ENCODE peak calls at places on chromosome 5, in eight cellular contexts. Z is AG09319; W is stimulated activated CD8-positive, alpha-beta memory T cell treated with anti-CD3 and anti-CD28 coated beads, Interleukin-7, amount 100 ng/mL, for 24 hours; B is iris pigment epithelial cell; I is activated CD4-positive, alpha-beta T cell treated with anti-CD3 and anti-CD28 coated beads, Interleukin-2, amount 50 U/mL, for 48 hours; G is H7; Q is spleen; M is choroid plexus epithelial cell. J is an unnamed sample.

GRCh38 chr5:40904205-40904993 is 4.9 kb upstream of the C7 start:
- DNase-seq in G (peak; percentile 53), Z (peak; percentile 59), Q (no peak), W (no peak), M (peak; percentile 94), I (peak; percentile 20), B (peak; percentile 73), J (peak; percentile 86)

GRCh38 chr5:116002116-116002906 is 30.0 kb upstream of the ARL14EPL start:
- DNase-seq in Q (no peak), I (no peak), W (no peak), B (peak; percentile 60), Z (no peak), M (peak; percentile 67), G (no peak), J (no peak)

GRCh38 chr5:5678909-5679308 is 256.4 kb downstream of the ICE1 start:
- DNase-seq in Q (no peak), I (no peak), W (no peak), G (no peak), Z (no peak), B (no peak), M (no peak), J (no peak)

GRCh38 chr5:93307557-93307956 is 273.5 kb downstream of the NR2F1-AS1 start:
- DNase-seq in Q (no peak), I (no peak), W (no peak), M (peak; percentile 44), B (peak; percentile 80), Z (peak; percentile 67), G (no peak), J (no peak)

GRCh38 chr5:123659495-123659894 is 147.5 kb downstream of the CSNK1G3 start:
- DNase-seq in G (no peak), W (no peak), Q (no peak), I (no peak), B (peak; percentile 42), Z (no peak), M (peak; percentile 59), J (no peak)

GRCh38 chr5:64746446-64746845 is 22.0 kb downstream of the SREK1IP1 start:
- DNase-seq in Z (no peak), W (no peak), Q (no peak), I (no peak), G (no peak), M (no peak), B (peak; percentile 36), J (no peak)

GRCh38 chr5:9622891-9623547 is 7.1 kb downstream of the TAS2R1 start:
- DNase-seq in I (no peak), M (peak; percentile 84), B (peak; percentile 80), W (no peak), Z (peak; percentile 25), G (no peak), Q (no peak), J (no peak)

GRCh38 chr5:92320446-92320845 is 937.3 kb upstream of the ARRDC3 start:
- DNase-seq in B (peak; percentile 13), Z (no peak), M (no peak), G (no peak), Q (no peak), W (no peak), I (no peak), J (no peak)

GRCh38 chr5:157100140-157100679 is 8.6 kb downstream of the HAVCR2 start:
- DNase-seq in Z (no peak), G (no peak), B (peak; percentile 20), Q (no peak), M (peak; percentile 28), W (no peak), I (peak; percentile 38), J (no peak)

GRCh38 chr5:907366-907765 is 14.7 kb downstream of the TRIP13 start:
- DNase-seq in Q (peak; percentile 39), G (no peak), B (no peak), I (no peak), M (no peak), Z (no peak), W (no peak), J (peak; percentile 4)

GRCh38 chr5:2373631-2374030 is 377.8 kb downstream of the IRX2 start:
- DNase-seq in M (no peak), B (no peak), Q (no peak), W (no peak), I (no peak), Z (no peak), G (peak; percentile 7), J (no peak)

GRCh38 chr5:132414634-132415377 is 45.3 kb downstream of the SLC22A5 start:
- DNase-seq in G (no peak), B (peak; percentile 73), W (no peak), I (no peak), Z (peak; percentile 38), M (peak; percentile 70), Q (no peak), J (no peak)

GRCh38 chr5:87101321-87101720 is 166.4 kb upstream of the RASA1 start:
- DNase-seq in Z (no peak), B (no peak), G (no peak), M (no peak), I (no peak), W (no peak), Q (no peak), J (no peak)

GRCh38 chr5:2136728-2137333 is 254.1 kb upstream of the IRX4 start:
- DNase-seq in W (no peak), B (no peak), I (no peak), G (no peak), M (no peak), Z (no peak), Q (peak; percentile 45), J (no peak)

GRCh38 chr5:169181785-169182184 is 119.2 kb downstream of the SLIT3 start:
- DNase-seq in Q (no peak), W (no peak), Z (no peak), I (no peak), M (no peak), B (no peak), G (no peak), J (no peak)

GRCh38 chr5:173774212-173774850 is 113.8 kb upstream of the CPEB4 start:
- DNase-seq in G (no peak), I (no peak), Z (no peak), Q (no peak), B (no peak), W (no peak), M (no peak), J (no peak)

GRCh38 chr5:134139891-134140469 is 25.5 kb downstream of the TCF7 start:
- DNase-seq in B (no peak), W (no peak), I (no peak), Z (no peak), Q (peak; percentile 66), M (no peak), G (no peak), J (no peak)

GRCh38 chr5:28344803-28345433 is 1306.5 kb upstream of the CDH9 start:
- DNase-seq in B (peak; percentile 77), M (peak; percentile 86), Z (no peak), Q (no peak), G (peak; percentile 2), I (no peak), W (no peak), J (no peak)

GRCh38 chr5:68447121-68447520 is 231.6 kb downstream of the PIK3R1 start:
- DNase-seq in W (no peak), M (no peak), Z (no peak), Q (no peak), I (no peak), G (no peak), B (no peak), J (no peak)

GRCh38 chr5:128084228-128085167 is 932 bp downstream of the SLC12A2 start:
- DNase-seq in B (peak; percentile 49), Z (no peak), G (peak; percentile 47), Q (peak; percentile 93), W (peak; percentile 19), M (peak; percentile 25), I (peak; percentile 37), J (peak; percentile 36)

GRCh38 chr5:149486726-149487635 is 64.3 kb downstream of the CSNK1A1 start:
- DNase-seq in W (no peak), G (no peak), Q (no peak), Z (no peak), M (peak; percentile 82), I (no peak), B (peak; percentile 86), J (no peak)

GRCh38 chr5:10600629-10601245 is 36.9 kb downstream of the ANKRD33B start:
- DNase-seq in W (no peak), G (no peak), M (no peak), I (no peak), B (no peak), Z (no peak), Q (no peak), J (no peak)

GRCh38 chr5:179963375-179963774 is 55.7 kb upstream of the TBC1D9B start:
- DNase-seq in Q (no peak), B (no peak), W (no peak), G (no peak), I (no peak), Z (no peak), M (no peak), J (no peak)

GRCh38 chr5:69484891-69485290 is 7.7 kb upstream of the OCLN start:
- DNase-seq in B (peak; percentile 88), M (peak; percentile 85), G (no peak), Q (no peak), Z (no peak), I (no peak), W (no peak), J (no peak)